ENCODE peak calls at places on chromosomes 11 and 22, in eight cellular contexts. J, U, H, D, A, P, V and Y are unnamed samples.

GRCh38 chr11:72758690-72759389 is 6.6 kb upstream of the ARAP1 start:
- DNase-seq in J (no peak), A (peak), V (no peak), U (peak), P (peak), H (peak), D (peak), Y (no peak)

GRCh38 chr22:11042116-11042515 is 4485.9 kb upstream of the OR11H1 start:
- DNase-seq in H (no peak), A (no peak), D (no peak), V (peak), U (no peak), P (no peak), J (no peak), Y (no peak)

GRCh38 chr11:69640260-69640994 is 529 bp upstream of the CCND1 start:
- DNase-seq in V (no peak), H (no peak), A (peak), D (no peak), J (no peak), U (peak), P (no peak), Y (no peak)

GRCh38 chr11:114774599-114775365 is 96.5 kb downstream of the NXPE2 start:
- DNase-seq in D (no peak), P (peak), H (peak), A (peak), U (no peak), J (peak), V (no peak), Y (no peak)

GRCh38 chr22:23831261-23831660 is 7.5 kb downstream of the DERL3 start:
- DNase-seq in J (no peak), V (no peak), P (no peak), H (no peak), U (no peak), A (no peak), D (no peak), Y (no peak)

GRCh38 chr11:86061483-86061882 is 7.4 kb downstream of the PICALM start:
- DNase-seq in V (no peak), H (no peak), J (no peak), D (no peak), P (no peak), U (no peak), A (no peak), Y (no peak)

GRCh38 chr11:46006418-46007070 is 84.1 kb downstream of the LARGE2 start:
- DNase-seq in U (no peak), V (no peak), A (peak), D (no peak), J (peak), H (peak), P (peak), Y (peak)

GRCh38 chr11:87355614-87356013 is 317.9 kb downstream of the TMEM135 start:
- DNase-seq in H (no peak), J (no peak), U (no peak), A (no peak), V (no peak), P (no peak), D (no peak), Y (no peak)

GRCh38 chr22:44391481-44392445 is 79.0 kb upstream of the SHISAL1 start:
- DNase-seq in D (no peak), J (no peak), V (peak), A (peak), P (no peak), U (peak), H (no peak), Y (no peak)

GRCh38 chr11:117911694-117912093 is 17.5 kb downstream of the TMPRSS13 start:
- DNase-seq in J (no peak), D (no peak), A (no peak), H (no peak), U (no peak), V (peak), P (no peak), Y (no peak)

GRCh38 chr11:11984563-11984962 is 23.9 kb downstream of the DKK3 start:
- DNase-seq in U (no peak), A (no peak), D (no peak), J (no peak), P (no peak), V (peak), H (no peak), Y (no peak)

GRCh38 chr11:27211370-27212127 is 151.5 kb downstream of the CCDC34 start:
- DNase-seq in V (no peak), D (no peak), J (no peak), P (no peak), H (no peak), U (peak), A (no peak), Y (no peak)
- TF ChIP-seq CTCF in V (no peak), D (no peak), J (peak), P (peak), H (peak), U (peak), A (no peak), Y (peak)

DNA sequence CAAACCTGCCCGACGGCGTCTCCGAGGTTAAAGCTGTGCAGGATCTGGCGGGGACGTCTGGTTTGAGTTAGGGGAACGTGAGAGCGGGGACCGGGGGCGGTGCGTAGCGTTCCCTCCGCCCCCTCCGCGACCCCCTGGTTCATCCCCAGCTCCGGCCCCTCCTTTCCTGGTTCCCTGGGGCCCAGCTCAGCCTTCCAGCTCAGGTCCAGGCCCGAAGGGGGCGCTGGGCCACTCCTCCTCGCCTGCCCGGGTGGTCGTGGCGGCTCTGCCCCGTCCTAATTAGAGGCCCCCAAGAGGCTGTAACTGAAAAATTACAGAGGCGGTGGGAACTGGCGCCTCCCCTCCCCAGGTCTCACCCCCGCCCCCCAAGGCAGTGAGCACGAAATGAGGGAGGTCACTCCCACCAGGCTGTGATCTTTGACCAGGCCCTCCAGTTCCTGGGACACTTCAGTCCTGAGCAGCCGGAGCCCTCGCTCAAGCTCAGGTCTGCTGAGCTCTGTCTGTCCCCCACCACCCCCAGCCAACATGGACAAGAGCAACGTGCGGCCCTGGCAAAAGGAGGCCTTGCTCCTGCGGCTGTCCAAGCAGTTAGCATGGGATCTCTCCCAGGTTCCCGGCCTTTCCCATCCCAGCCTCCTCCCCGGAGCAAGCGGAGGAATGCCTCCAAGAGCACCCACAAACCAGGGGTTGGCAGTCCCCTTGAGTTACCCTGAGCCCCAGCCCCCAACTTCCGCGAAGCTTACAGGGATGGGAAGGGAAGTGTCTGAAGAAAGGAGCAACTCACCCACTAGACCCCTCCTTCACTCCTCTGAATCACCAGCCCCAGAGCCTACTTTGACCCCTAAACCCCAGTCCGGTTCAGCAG is 3.3 kb downstream of the CD248 start:
- DNase-seq in H (peak), J (no peak), V (peak), A (no peak), D (no peak), U (peak), P (peak), Y (no peak)
- H3K4me3 ChIP-seq in H (peak), J (peak), V (peak), A (no peak), D (peak), U (peak), P (peak), Y (peak)

DNA sequence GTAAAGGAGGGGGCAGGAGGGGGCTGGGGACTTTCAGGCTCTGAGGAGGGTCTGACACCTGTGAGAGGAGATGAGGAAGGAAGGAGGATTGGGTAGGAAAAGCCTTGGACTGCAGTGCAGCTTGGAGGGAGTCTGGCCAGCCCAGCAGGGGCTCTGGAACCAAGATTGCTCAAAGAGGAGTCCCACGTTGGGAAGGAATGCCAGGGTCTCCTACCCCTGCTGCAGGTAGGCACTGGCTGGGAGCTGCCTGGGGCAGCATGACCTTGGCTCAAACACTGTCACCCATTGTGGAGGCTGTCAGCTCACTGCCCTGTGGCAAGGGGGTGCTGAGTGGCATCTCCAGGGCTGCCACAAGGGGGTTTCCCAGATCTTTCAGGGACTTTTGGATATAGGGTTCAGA is 94.5 kb downstream of the RPS6KA4 start:
- DNase-seq in A (no peak), U (no peak), P (no peak), D (no peak), H (no peak), V (no peak), J (no peak), Y (no peak)
- TF ChIP-seq CTCF in A (no peak), U (no peak), P (no peak), D (no peak), H (no peak), V (no peak), J (no peak), Y (no peak)

GRCh38 chr11:10909141-10909883 is 51.5 kb upstream of the ZBED5 start:
- DNase-seq in H (no peak), V (no peak), J (no peak), D (no peak), A (no peak), U (no peak), P (peak), Y (no peak)
- H3K4me3 ChIP-seq in H (no peak), V (no peak), J (no peak), D (no peak), A (no peak), U (no peak), P (no peak), Y (no peak)

GRCh38 chr22:49617866-49618688 is 209.6 kb downstream of the BRD1 start:
- DNase-seq in D (no peak), J (no peak), U (peak), H (no peak), P (no peak), V (no peak), A (no peak), Y (no peak)

GRCh38 chr22:49614966-49615965 is 212.4 kb downstream of the BRD1 start:
- DNase-seq in U (peak), H (no peak), D (no peak), A (no peak), J (no peak), P (no peak), V (no peak), Y (no peak)

GRCh38 chr22:49617264-49617663 is 210.4 kb downstream of the BRD1 start:
- DNase-seq in D (no peak), V (no peak), P (no peak), H (no peak), A (no peak), U (peak), J (no peak), Y (no peak)

GRCh38 chr22:49618689-49618953 is 209.1 kb downstream of the BRD1 start:
- DNase-seq in V (no peak), A (peak), U (peak), D (no peak), P (no peak), J (no peak), H (no peak), Y (no peak)

GRCh38 chr22:49616356-49617231 is 211.1 kb downstream of the BRD1 start:
- DNase-seq in U (peak), P (no peak), A (no peak), D (no peak), H (no peak), J (no peak), V (no peak), Y (no peak)
- TF ChIP-seq CTCF in U (no peak), P (no peak), A (no peak), D (no peak), H (no peak), J (no peak), V (no peak), Y (no peak)

GRCh38 chr11:2305862-2306823 is 4.3 kb downstream of the TSPAN32 start:
- DNase-seq in U (peak), J (no peak), A (peak), V (peak), P (peak), H (peak), D (peak), Y (peak)
- H3K4me3 ChIP-seq in U (peak), J (no peak), A (no peak), V (no peak), P (peak), H (no peak), D (no peak), Y (peak)

GRCh38 chr11:128888034-128888985 is 2.8 kb upstream of the KCNJ5 start:
- DNase-seq in D (no peak), J (no peak), A (no peak), V (no peak), U (no peak), P (no peak), H (no peak), Y (no peak)

GRCh38 chr11:128884054-128884453 is 7.1 kb upstream of the KCNJ5 start:
- DNase-seq in J (no peak), P (no peak), V (no peak), A (no peak), U (no peak), D (no peak), H (no peak), Y (no peak)

GRCh38 chr11:128884703-128885338 is 6.3 kb upstream of the KCNJ5 start:
- DNase-seq in J (peak), P (peak), V (no peak), U (no peak), A (peak), D (peak), H (peak), Y (peak)

GRCh38 chr11:128889657-128890213 is 1.4 kb upstream of the KCNJ5 start:
- DNase-seq in A (no peak), D (no peak), P (no peak), J (no peak), H (no peak), U (no peak), V (no peak), Y (no peak)

DNA sequence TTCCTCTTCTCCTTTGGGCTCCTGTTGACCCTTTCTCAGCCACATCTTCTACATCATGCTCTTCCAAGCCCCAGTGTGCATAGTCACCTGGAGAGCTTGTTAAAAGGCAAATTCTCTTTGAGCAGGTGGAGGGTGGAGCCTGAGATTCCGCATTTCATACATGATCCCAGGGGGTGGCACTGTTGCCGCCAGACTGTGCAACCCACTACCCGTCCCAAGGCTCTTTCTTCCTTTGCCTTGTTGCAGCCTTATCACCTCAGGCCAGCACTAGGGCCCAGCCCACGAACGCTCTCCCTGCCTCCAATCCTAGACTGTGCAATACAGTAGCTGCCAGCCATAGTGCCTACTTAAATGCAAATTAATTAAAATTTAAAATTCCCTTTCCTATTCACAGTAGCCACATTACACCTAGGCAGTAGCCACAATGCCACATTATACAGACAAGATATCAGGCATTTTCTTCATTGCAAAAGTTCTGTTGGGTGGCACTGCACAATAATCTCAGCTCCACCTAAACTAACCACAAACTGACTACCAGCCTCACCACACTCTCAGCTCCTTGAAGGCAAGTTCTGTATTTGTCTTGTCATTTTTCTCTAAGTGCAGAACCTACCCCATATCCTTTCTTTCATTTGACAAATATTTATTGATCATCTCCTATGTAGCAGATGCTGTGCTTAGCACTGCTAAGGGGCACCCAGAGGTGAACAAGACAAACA is 4.6 kb upstream of the KCNJ5 start:
- DNase-seq in P (no peak), H (peak), A (peak), J (no peak), D (no peak), V (no peak), U (no peak), Y (no peak)
- TF ChIP-seq CTCF in P (peak), H (peak), A (peak), J (no peak), D (no peak), V (no peak), U (peak), Y (peak)